ENCODE peak calls at places on chromosomes 1 and 21, in nine cellular contexts. One of them, this sample, is unnamed.

GRCh38 chr21:39489380-39489924 is 37.7 kb downstream of the SH3BGR start:
- DNase-seq in effector memory CD8-positive, alpha-beta T cell: no peak
- DNase-seq in renal cortical epithelial cell: no peak
- DNase-seq in fibroblast of gingiva: no peak
- DNase-seq in T-helper 2 cell treated with Interferon-gamma antibody and Interleukin-4, amounts not matched to agents 5 μg/mL and 100 μg/mL, for 36 hours: no peak
- DNase-seq in dermis microvascular lymphatic vessel endothelial cell: no peak
- DNase-seq in RWPE2: no peak
- DNase-seq in SK-MEL-5: no peak
- DNase-seq in neural crest cell: no peak
- DNase-seq in this sample: no peak

GRCh38 chr1:49226758-49227157 is 450.1 kb upstream of the BEND5 start:
- DNase-seq in effector memory CD8-positive, alpha-beta T cell: no peak
- DNase-seq in renal cortical epithelial cell: peak
- DNase-seq in fibroblast of gingiva: no peak
- DNase-seq in T-helper 2 cell treated with Interferon-gamma antibody and Interleukin-4, amounts not matched to agents 5 μg/mL and 100 μg/mL, for 36 hours: no peak
- DNase-seq in dermis microvascular lymphatic vessel endothelial cell: no peak
- DNase-seq in RWPE2: no peak
- DNase-seq in SK-MEL-5: no peak
- DNase-seq in neural crest cell: no peak
- DNase-seq in this sample: no peak

GRCh38 chr21:26320541-26320940 is 150.0 kb upstream of the APP start:
- DNase-seq in effector memory CD8-positive, alpha-beta T cell: no peak
- DNase-seq in renal cortical epithelial cell: no peak
- DNase-seq in fibroblast of gingiva: no peak
- DNase-seq in T-helper 2 cell treated with Interferon-gamma antibody and Interleukin-4, amounts not matched to agents 5 μg/mL and 100 μg/mL, for 36 hours: no peak
- DNase-seq in dermis microvascular lymphatic vessel endothelial cell: no peak
- DNase-seq in RWPE2: no peak
- DNase-seq in SK-MEL-5: no peak
- DNase-seq in neural crest cell: no peak
- DNase-seq in this sample: no peak

GRCh38 chr1:104132386-104132973 is 382.8 kb downstream of the AMY1C start:
- DNase-seq in effector memory CD8-positive, alpha-beta T cell: no peak
- DNase-seq in renal cortical epithelial cell: no peak
- DNase-seq in fibroblast of gingiva: no peak
- DNase-seq in T-helper 2 cell treated with Interferon-gamma antibody and Interleukin-4, amounts not matched to agents 5 μg/mL and 100 μg/mL, for 36 hours: no peak
- DNase-seq in dermis microvascular lymphatic vessel endothelial cell: no peak
- DNase-seq in RWPE2: no peak
- DNase-seq in SK-MEL-5: peak
- DNase-seq in neural crest cell: no peak
- DNase-seq in this sample: no peak

GRCh38 chr1:244210884-244211558 is 159.9 kb downstream of the ZBTB18 start:
- DNase-seq in effector memory CD8-positive, alpha-beta T cell: no peak
- DNase-seq in renal cortical epithelial cell: no peak
- DNase-seq in fibroblast of gingiva: no peak
- DNase-seq in T-helper 2 cell treated with Interferon-gamma antibody and Interleukin-4, amounts not matched to agents 5 μg/mL and 100 μg/mL, for 36 hours: no peak
- DNase-seq in dermis microvascular lymphatic vessel endothelial cell: no peak
- DNase-seq in RWPE2: no peak
- DNase-seq in SK-MEL-5: no peak
- DNase-seq in neural crest cell: no peak
- DNase-seq in this sample: no peak

GRCh38 chr1:75273110-75273509 is 138.9 kb downstream of the LHX8 start:
- DNase-seq in effector memory CD8-positive, alpha-beta T cell: no peak
- DNase-seq in renal cortical epithelial cell: no peak
- DNase-seq in fibroblast of gingiva: no peak
- DNase-seq in T-helper 2 cell treated with Interferon-gamma antibody and Interleukin-4, amounts not matched to agents 5 μg/mL and 100 μg/mL, for 36 hours: no peak
- DNase-seq in dermis microvascular lymphatic vessel endothelial cell: no peak
- DNase-seq in RWPE2: no peak
- DNase-seq in SK-MEL-5: no peak
- DNase-seq in neural crest cell: no peak
- DNase-seq in this sample: no peak

GRCh38 chr1:2174348-2175054 is 20.1 kb downstream of the FAAP20 start:
- DNase-seq in effector memory CD8-positive, alpha-beta T cell: no peak
- DNase-seq in renal cortical epithelial cell: peak
- DNase-seq in fibroblast of gingiva: peak
- DNase-seq in T-helper 2 cell treated with Interferon-gamma antibody and Interleukin-4, amounts not matched to agents 5 μg/mL and 100 μg/mL, for 36 hours: no peak
- DNase-seq in dermis microvascular lymphatic vessel endothelial cell: peak
- DNase-seq in RWPE2: no peak
- DNase-seq in SK-MEL-5: peak
- DNase-seq in neural crest cell: peak
- DNase-seq in this sample: peak

GRCh38 chr1:197144570-197145325 is 1.7 kb downstream of the ASPM start:
- DNase-seq in effector memory CD8-positive, alpha-beta T cell: no peak
- DNase-seq in renal cortical epithelial cell: peak
- DNase-seq in fibroblast of gingiva: no peak
- DNase-seq in T-helper 2 cell treated with Interferon-gamma antibody and Interleukin-4, amounts not matched to agents 5 μg/mL and 100 μg/mL, for 36 hours: no peak
- DNase-seq in dermis microvascular lymphatic vessel endothelial cell: no peak
- DNase-seq in RWPE2: no peak
- DNase-seq in SK-MEL-5: no peak
- DNase-seq in neural crest cell: no peak
- DNase-seq in this sample: no peak

GRCh38 chr1:224497714-224498573 is 63.3 kb upstream of the WDR26 start:
- DNase-seq in effector memory CD8-positive, alpha-beta T cell: peak
- DNase-seq in renal cortical epithelial cell: peak
- DNase-seq in fibroblast of gingiva: peak
- DNase-seq in T-helper 2 cell treated with Interferon-gamma antibody and Interleukin-4, amounts not matched to agents 5 μg/mL and 100 μg/mL, for 36 hours: peak
- DNase-seq in dermis microvascular lymphatic vessel endothelial cell: peak
- DNase-seq in RWPE2: peak
- DNase-seq in SK-MEL-5: no peak
- DNase-seq in neural crest cell: no peak
- DNase-seq in this sample: peak

GRCh38 chr1:171788696-171789095 is 7.2 kb downstream of the METTL13 start:
- DNase-seq in effector memory CD8-positive, alpha-beta T cell: no peak
- DNase-seq in renal cortical epithelial cell: peak
- DNase-seq in fibroblast of gingiva: peak
- DNase-seq in T-helper 2 cell treated with Interferon-gamma antibody and Interleukin-4, amounts not matched to agents 5 μg/mL and 100 μg/mL, for 36 hours: no peak
- DNase-seq in dermis microvascular lymphatic vessel endothelial cell: no peak
- DNase-seq in RWPE2: no peak
- DNase-seq in SK-MEL-5: no peak
- DNase-seq in neural crest cell: no peak
- DNase-seq in this sample: no peak

GRCh38 chr1:61222240-61222639 is 139.9 kb downstream of the NFIA start:
- DNase-seq in effector memory CD8-positive, alpha-beta T cell: no peak
- DNase-seq in renal cortical epithelial cell: no peak
- DNase-seq in fibroblast of gingiva: no peak
- DNase-seq in T-helper 2 cell treated with Interferon-gamma antibody and Interleukin-4, amounts not matched to agents 5 μg/mL and 100 μg/mL, for 36 hours: no peak
- DNase-seq in dermis microvascular lymphatic vessel endothelial cell: no peak
- DNase-seq in RWPE2: no peak
- DNase-seq in SK-MEL-5: peak
- DNase-seq in neural crest cell: no peak
- DNase-seq in this sample: no peak

GRCh38 chr1:25819496-25820246 is at the start of gene MTFR1L:
- DNase-seq in effector memory CD8-positive, alpha-beta T cell: peak
- DNase-seq in renal cortical epithelial cell: peak
- DNase-seq in fibroblast of gingiva: peak
- DNase-seq in T-helper 2 cell treated with Interferon-gamma antibody and Interleukin-4, amounts not matched to agents 5 μg/mL and 100 μg/mL, for 36 hours: peak
- DNase-seq in dermis microvascular lymphatic vessel endothelial cell: no peak
- DNase-seq in RWPE2: no peak
- DNase-seq in SK-MEL-5: peak
- DNase-seq in neural crest cell: peak
- DNase-seq in this sample: peak

GRCh38 chr1:108865316-108865910 is 8.5 kb upstream of the AKNAD1 start:
- DNase-seq in effector memory CD8-positive, alpha-beta T cell: no peak
- DNase-seq in renal cortical epithelial cell: peak
- DNase-seq in fibroblast of gingiva: no peak
- DNase-seq in T-helper 2 cell treated with Interferon-gamma antibody and Interleukin-4, amounts not matched to agents 5 μg/mL and 100 μg/mL, for 36 hours: no peak
- DNase-seq in dermis microvascular lymphatic vessel endothelial cell: no peak
- DNase-seq in RWPE2: no peak
- DNase-seq in SK-MEL-5: no peak
- DNase-seq in neural crest cell: no peak
- DNase-seq in this sample: no peak

GRCh38 chr1:53047737-53048344 is 14.2 kb upstream of the PODN start:
- DNase-seq in effector memory CD8-positive, alpha-beta T cell: no peak
- DNase-seq in renal cortical epithelial cell: peak
- DNase-seq in fibroblast of gingiva: peak
- DNase-seq in T-helper 2 cell treated with Interferon-gamma antibody and Interleukin-4, amounts not matched to agents 5 μg/mL and 100 μg/mL, for 36 hours: no peak
- DNase-seq in dermis microvascular lymphatic vessel endothelial cell: peak
- DNase-seq in RWPE2: no peak
- DNase-seq in SK-MEL-5: no peak
- DNase-seq in neural crest cell: no peak
- DNase-seq in this sample: no peak

This sample was measured in central memory CD4-positive, alpha-beta T cell.